ENCODE peak calls at places on chromosomes 12 and 14, in eight cellular contexts. One of them, this sample, is unnamed.

GRCh38 chr12:33988888-33989287 is 33.4 kb upstream of the ALG10 start:
- DNase-seq in tibial artery: no peak
- DNase-seq in prostate gland: no peak
- DNase-seq in NT2/D1: no peak
- DNase-seq in PC-9: no peak
- DNase-seq in Peyer's patch: no peak
- DNase-seq in tibial nerve: no peak
- DNase-seq in HCT116: no peak
- DNase-seq in this sample: no peak

GRCh38 chr12:11839093-11839641 is 189.7 kb downstream of the ETV6 start:
- DNase-seq in tibial artery: peak; percentile 68
- DNase-seq in prostate gland: no peak
- DNase-seq in NT2/D1: no peak
- DNase-seq in PC-9: no peak
- DNase-seq in Peyer's patch: peak; percentile 76
- DNase-seq in tibial nerve: peak; percentile 35
- DNase-seq in HCT116: no peak
- DNase-seq in this sample: no peak

GRCh38 chr12:109677323-109677722 is 36.3 kb upstream of the FAM222A start:
- DNase-seq in tibial artery: no peak
- DNase-seq in prostate gland: no peak
- DNase-seq in NT2/D1: no peak
- DNase-seq in PC-9: no peak
- DNase-seq in Peyer's patch: no peak
- DNase-seq in tibial nerve: no peak
- DNase-seq in HCT116: no peak
- DNase-seq in this sample: no peak

GRCh38 chr12:122097641-122098364 is 19.2 kb downstream of the MLXIP start:
- DNase-seq in tibial artery: no peak
- DNase-seq in prostate gland: peak; percentile 82
- DNase-seq in NT2/D1: no peak
- DNase-seq in PC-9: peak; percentile 77
- DNase-seq in Peyer's patch: peak; percentile 79
- DNase-seq in tibial nerve: no peak
- DNase-seq in HCT116: no peak
- DNase-seq in this sample: no peak

GRCh38 chr12:79858518-79858917 is 76.4 kb downstream of the PPP1R12A start:
- DNase-seq in tibial artery: no peak
- DNase-seq in prostate gland: no peak
- DNase-seq in NT2/D1: no peak
- DNase-seq in PC-9: no peak
- DNase-seq in Peyer's patch: no peak
- DNase-seq in tibial nerve: no peak
- DNase-seq in HCT116: no peak
- DNase-seq in this sample: no peak

GRCh38 chr12:86660000-86660399 is 403.8 kb upstream of the MGAT4C start:
- DNase-seq in tibial artery: no peak
- DNase-seq in prostate gland: no peak
- DNase-seq in NT2/D1: no peak
- DNase-seq in PC-9: no peak
- DNase-seq in Peyer's patch: no peak
- DNase-seq in tibial nerve: no peak
- DNase-seq in HCT116: no peak
- DNase-seq in this sample: no peak

GRCh38 chr12:107079172-107080011 is 14.0 kb downstream of the CRY1 start:
- DNase-seq in tibial artery: no peak
- DNase-seq in prostate gland: no peak
- DNase-seq in NT2/D1: no peak
- DNase-seq in PC-9: no peak
- DNase-seq in Peyer's patch: no peak
- DNase-seq in tibial nerve: no peak
- DNase-seq in HCT116: no peak
- DNase-seq in this sample: no peak

GRCh38 chr12:40010899-40011774 is 94.7 kb downstream of the SLC2A13 start:
- DNase-seq in tibial artery: peak; percentile 66
- DNase-seq in prostate gland: peak; percentile 35
- DNase-seq in NT2/D1: peak; percentile 49
- DNase-seq in PC-9: peak; percentile 17
- DNase-seq in Peyer's patch: peak; percentile 84
- DNase-seq in tibial nerve: peak; percentile 71
- DNase-seq in HCT116: peak; percentile 41
- DNase-seq in this sample: peak; percentile 26

GRCh38 chr12:38691164-38691563 is 214.2 kb downstream of the CPNE8 start:
- DNase-seq in tibial artery: no peak
- DNase-seq in prostate gland: no peak
- DNase-seq in NT2/D1: no peak
- DNase-seq in PC-9: no peak
- DNase-seq in Peyer's patch: no peak
- DNase-seq in tibial nerve: no peak
- DNase-seq in HCT116: no peak
- DNase-seq in this sample: no peak

GRCh38 chr12:50776749-50777728 is 13.1 kb downstream of the ATF1 start:
- DNase-seq in tibial artery: no peak
- DNase-seq in prostate gland: no peak
- DNase-seq in NT2/D1: no peak
- DNase-seq in PC-9: no peak
- DNase-seq in Peyer's patch: no peak
- DNase-seq in tibial nerve: no peak
- DNase-seq in HCT116: no peak
- DNase-seq in this sample: no peak

GRCh38 chr14:87000071-87000470 is 992.9 kb downstream of the GALC start:
- DNase-seq in tibial artery: no peak
- DNase-seq in prostate gland: no peak
- DNase-seq in NT2/D1: no peak
- DNase-seq in PC-9: no peak
- DNase-seq in Peyer's patch: no peak
- DNase-seq in tibial nerve: no peak
- DNase-seq in HCT116: no peak
- DNase-seq in this sample: no peak

GRCh38 chr14:61461808-61462275 is 140.5 kb downstream of the PRKCH start:
- DNase-seq in tibial artery: no peak
- DNase-seq in prostate gland: peak; percentile 71
- DNase-seq in NT2/D1: no peak
- DNase-seq in PC-9: peak; percentile 48
- DNase-seq in Peyer's patch: no peak
- DNase-seq in tibial nerve: peak; percentile 77
- DNase-seq in HCT116: peak; percentile 34
- DNase-seq in this sample: no peak

GRCh38 chr12:121579981-121580868 is 598 bp downstream of the KDM2B start:
- DNase-seq in tibial artery: peak; percentile 76
- DNase-seq in prostate gland: peak; percentile 72
- DNase-seq in NT2/D1: no peak
- DNase-seq in PC-9: peak; percentile 54
- DNase-seq in Peyer's patch: peak; percentile 93
- DNase-seq in tibial nerve: peak; percentile 67
- DNase-seq in HCT116: no peak
- DNase-seq in this sample: peak; percentile 70

GRCh38 chr14:74299061-74299545 is 3.6 kb downstream of the ABCD4 start:
- DNase-seq in tibial artery: no peak
- DNase-seq in prostate gland: no peak
- DNase-seq in NT2/D1: no peak
- DNase-seq in PC-9: peak; percentile 34
- DNase-seq in Peyer's patch: peak; percentile 56
- DNase-seq in tibial nerve: no peak
- DNase-seq in HCT116: peak; percentile 22
- DNase-seq in this sample: no peak

GRCh38 chr12:49461221-49461620 is 77.6 kb upstream of the KCNH3 start:
- DNase-seq in tibial artery: no peak
- DNase-seq in prostate gland: no peak
- DNase-seq in NT2/D1: no peak
- DNase-seq in PC-9: no peak
- DNase-seq in Peyer's patch: no peak
- DNase-seq in tibial nerve: no peak
- DNase-seq in HCT116: no peak
- DNase-seq in this sample: no peak

GRCh38 chr12:31655208-31655607 is 4.3 kb upstream of the ETFBKMT start:
- DNase-seq in tibial artery: no peak
- DNase-seq in prostate gland: no peak
- DNase-seq in NT2/D1: no peak
- DNase-seq in PC-9: no peak
- DNase-seq in Peyer's patch: no peak
- DNase-seq in tibial nerve: no peak
- DNase-seq in HCT116: no peak
- DNase-seq in this sample: no peak

GRCh38 chr12:31655792-31656191 is 3.7 kb upstream of the ETFBKMT start:
- DNase-seq in tibial artery: no peak
- DNase-seq in prostate gland: no peak
- DNase-seq in NT2/D1: no peak
- DNase-seq in PC-9: no peak
- DNase-seq in Peyer's patch: no peak
- DNase-seq in tibial nerve: no peak
- DNase-seq in HCT116: no peak
- DNase-seq in this sample: no peak

GRCh38 chr12:31651893-31652521 is 7.5 kb upstream of the ETFBKMT start:
- DNase-seq in tibial artery: no peak
- DNase-seq in prostate gland: no peak
- DNase-seq in NT2/D1: no peak
- DNase-seq in PC-9: no peak
- DNase-seq in Peyer's patch: no peak
- DNase-seq in tibial nerve: no peak
- DNase-seq in HCT116: no peak
- DNase-seq in this sample: no peak

GRCh38 chr12:31647106-31647505 is 12.4 kb upstream of the ETFBKMT start:
- DNase-seq in tibial artery: no peak
- DNase-seq in prostate gland: no peak
- DNase-seq in NT2/D1: no peak
- DNase-seq in PC-9: no peak
- DNase-seq in Peyer's patch: no peak
- DNase-seq in tibial nerve: no peak
- DNase-seq in HCT116: no peak
- DNase-seq in this sample: no peak

DNA sequence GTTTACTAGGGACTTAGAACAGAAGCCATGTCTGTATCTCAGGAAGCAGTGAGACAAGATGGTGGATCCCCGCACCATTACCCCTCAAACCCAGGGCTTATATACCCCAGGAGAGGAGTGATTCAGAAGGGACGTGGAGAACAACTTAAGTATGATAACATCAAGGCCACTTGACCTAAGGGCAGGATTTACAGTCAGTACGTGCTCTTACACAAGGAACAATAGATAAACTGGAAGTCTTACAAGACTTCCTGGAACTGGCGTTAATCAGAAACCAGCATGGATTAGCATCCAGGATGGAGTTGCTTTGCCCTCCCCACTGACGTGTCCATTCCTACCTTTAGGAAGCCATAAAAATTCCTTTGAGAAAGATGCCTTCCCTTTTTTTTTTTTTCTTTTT is 8.6 kb upstream of the ETFBKMT start:
- DNase-seq in tibial artery: no peak
- DNase-seq in prostate gland: no peak
- DNase-seq in NT2/D1: no peak
- DNase-seq in PC-9: no peak
- DNase-seq in Peyer's patch: peak; percentile 61
- DNase-seq in tibial nerve: no peak
- DNase-seq in HCT116: no peak
- DNase-seq in this sample: no peak
- H3K4me3 ChIP-seq in tibial artery: no peak overlapping the region
- H3K4me3 ChIP-seq in prostate gland: no peak overlapping the region
- H3K4me3 ChIP-seq in NT2/D1: no peak overlapping the region
- H3K4me3 ChIP-seq in PC-9: no peak overlapping the region
- H3K4me3 ChIP-seq in Peyer's patch: no peak overlapping the region
- H3K4me3 ChIP-seq in tibial nerve: no peak overlapping the region
- H3K4me3 ChIP-seq in HCT116: no peak overlapping the region
- H3K4me3 ChIP-seq in this sample: no peak overlapping the region

GRCh38 chr12:125001636-125002035 is 8.2 kb downstream of the BRI3BP start:
- DNase-seq in tibial artery: no peak
- DNase-seq in prostate gland: no peak
- DNase-seq in NT2/D1: no peak
- DNase-seq in PC-9: no peak
- DNase-seq in Peyer's patch: no peak
- DNase-seq in tibial nerve: no peak
- DNase-seq in HCT116: no peak
- DNase-seq in this sample: no peak
- H3K36me3 ChIP-seq in tibial artery: no peaks in the 10 kb centered on the region
- H3K36me3 ChIP-seq in prostate gland: no peaks in the 10 kb centered on the region
- H3K36me3 ChIP-seq in NT2/D1: peaks cover 11% of the 10 kb centered on the region
- H3K36me3 ChIP-seq in PC-9: no peaks in the 10 kb centered on the region
- H3K36me3 ChIP-seq in Peyer's patch: no peaks in the 10 kb centered on the region
- H3K36me3 ChIP-seq in tibial nerve: no peaks in the 10 kb centered on the region
- H3K36me3 ChIP-seq in HCT116: peaks cover 3% of the 10 kb centered on the region
- H3K36me3 ChIP-seq in this sample: no peaks in the 10 kb centered on the region

GRCh38 chr14:50766338-50766886 is 64.5 kb downstream of the NIN start:
- DNase-seq in tibial artery: no peak
- DNase-seq in prostate gland: peak; percentile 77
- DNase-seq in NT2/D1: no peak
- DNase-seq in PC-9: no peak
- DNase-seq in Peyer's patch: no peak
- DNase-seq in tibial nerve: no peak
- DNase-seq in HCT116: no peak
- DNase-seq in this sample: peak; percentile 76
- H3K4me3 ChIP-seq in tibial artery: no peak overlapping the region
- H3K4me3 ChIP-seq in prostate gland: no peak overlapping the region
- H3K4me3 ChIP-seq in NT2/D1: no peak overlapping the region
- H3K4me3 ChIP-seq in PC-9: no peak overlapping the region
- H3K4me3 ChIP-seq in Peyer's patch: no peak overlapping the region
- H3K4me3 ChIP-seq in tibial nerve: no peak overlapping the region
- H3K4me3 ChIP-seq in HCT116: no peak overlapping the region
- H3K4me3 ChIP-seq in this sample: no peak overlapping the region

GRCh38 chr12:64445490-64445889 is 6.4 kb upstream of the TBK1 start:
- DNase-seq in tibial artery: no peak
- DNase-seq in prostate gland: no peak
- DNase-seq in NT2/D1: no peak
- DNase-seq in PC-9: no peak
- DNase-seq in Peyer's patch: no peak
- DNase-seq in tibial nerve: no peak
- DNase-seq in HCT116: no peak
- DNase-seq in this sample: no peak

GRCh38 chr12:64451687-64452558 is at the start of gene TBK1:
- DNase-seq in tibial artery: peak; percentile 89
- DNase-seq in prostate gland: peak; percentile 90
- DNase-seq in NT2/D1: peak; percentile 75
- DNase-seq in PC-9: peak; percentile 90
- DNase-seq in Peyer's patch: peak; percentile 94
- DNase-seq in tibial nerve: peak; percentile 82
- DNase-seq in HCT116: peak; percentile 67
- DNase-seq in this sample: peak; percentile 85

GRCh38 chr12:64450711-64451486 is 1.0 kb upstream of the TBK1 start:
- DNase-seq in tibial artery: no peak
- DNase-seq in prostate gland: no peak
- DNase-seq in NT2/D1: no peak
- DNase-seq in PC-9: no peak
- DNase-seq in Peyer's patch: no peak
- DNase-seq in tibial nerve: no peak
- DNase-seq in HCT116: no peak
- DNase-seq in this sample: peak; percentile 19

GRCh38 chr12:64450057-64450640 is 1.8 kb upstream of the TBK1 start:
- DNase-seq in tibial artery: no peak
- DNase-seq in prostate gland: no peak
- DNase-seq in NT2/D1: no peak
- DNase-seq in PC-9: no peak
- DNase-seq in Peyer's patch: no peak
- DNase-seq in tibial nerve: no peak
- DNase-seq in HCT116: no peak
- DNase-seq in this sample: no peak

DNA sequence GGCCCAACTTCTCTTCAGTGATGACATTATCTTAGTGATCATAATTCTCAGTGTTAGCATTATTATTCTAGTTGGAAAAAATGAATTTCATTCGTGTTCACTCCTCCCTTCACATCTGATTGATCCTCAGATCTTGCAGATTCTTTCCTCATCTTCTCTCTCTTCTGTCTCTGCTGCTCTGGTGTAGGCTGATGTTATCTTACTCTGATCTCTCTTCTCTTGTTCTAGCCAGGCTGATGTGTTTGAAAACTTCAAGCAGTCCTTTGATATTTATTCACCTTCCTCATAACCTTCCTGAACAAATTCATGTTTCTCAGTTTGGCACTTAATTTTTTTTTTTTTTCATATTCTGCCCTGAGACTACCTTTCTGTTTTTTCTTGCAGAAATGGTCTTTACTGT is 5.6 kb upstream of the TBK1 start:
- DNase-seq in tibial artery: no peak
- DNase-seq in prostate gland: no peak
- DNase-seq in NT2/D1: no peak
- DNase-seq in PC-9: no peak
- DNase-seq in Peyer's patch: no peak
- DNase-seq in tibial nerve: no peak
- DNase-seq in HCT116: no peak
- DNase-seq in this sample: no peak
- H3K36me3 ChIP-seq in tibial artery: peaks cover 49% of the 10 kb centered on the region
- H3K36me3 ChIP-seq in prostate gland: no peaks in the 10 kb centered on the region
- H3K36me3 ChIP-seq in NT2/D1: peaks cover 63% of the 10 kb centered on the region
- H3K36me3 ChIP-seq in PC-9: peaks cover 56% of the 10 kb centered on the region
- H3K36me3 ChIP-seq in Peyer's patch: no peaks in the 10 kb centered on the region
- H3K36me3 ChIP-seq in tibial nerve: peaks cover 6% of the 10 kb centered on the region
- H3K36me3 ChIP-seq in HCT116: peaks cover 34% of the 10 kb centered on the region
- H3K36me3 ChIP-seq in this sample: peaks cover 69% of the 10 kb centered on the region

This sample was measured in SJSA1.